ENCODE peak calls at places on chromosome X, in eight cellular contexts. X is CD4-positive, CD25-positive, alpha-beta regulatory T cell; L is body of pancreas; F is heart left ventricle; P is A673; B is upper lobe of right lung; J is breast epithelium; Y is SK-N-SH. E is an unnamed sample. For H3K4me1, the result is how much of the 10 kb centered on the place peaks cover.

GRCh38 chrX:16807976-16808542 is 21.8 kb downstream of the TXLNG start:
- DNase-seq in J (no peak), L (no peak), B (no peak), X (no peak), P (no peak), Y (no peak), F (no peak), E (no peak)

GRCh38 chrX:47293106-47293505 is 60.3 kb downstream of the USP11 start:
- DNase-seq in X (no peak), Y (no peak), F (no peak), B (no peak), L (no peak), J (no peak), P (no peak), E (no peak)

GRCh38 chrX:11427082-11428033 is 134.1 kb downstream of the AMELX start:
- DNase-seq in L (peak), F (peak), J (no peak), P (no peak), Y (peak), B (peak), X (no peak), E (no peak)

GRCh38 chrX:71586929-71587328 is 8.7 kb downstream of the GCNA start:
- DNase-seq in X (no peak), J (no peak), Y (no peak), L (no peak), F (no peak), B (no peak), P (no peak), E (no peak)

GRCh38 chrX:11533211-11533651 is 132.5 kb downstream of the ARHGAP6 start:
- DNase-seq in F (no peak), L (no peak), J (no peak), X (peak), Y (peak), P (peak), B (no peak), E (peak)

GRCh38 chrX:24990585-24990984 is 25.2 kb downstream of the ARX start:
- DNase-seq in B (no peak), X (no peak), J (no peak), L (no peak), Y (no peak), P (peak), F (no peak), E (no peak)

GRCh38 chrX:920234-920799 is 289.7 kb downstream of the SHOX start:
- DNase-seq in X (no peak), P (no peak), J (no peak), L (no peak), B (no peak), F (no peak), Y (no peak), E (no peak)

GRCh38 chrX:65783746-65784145 is 116.3 kb downstream of the MSN start:
- DNase-seq in L (no peak), J (no peak), X (no peak), F (no peak), Y (no peak), P (no peak), B (no peak), E (no peak)

GRCh38 chrX:151821226-151821625 is 86.7 kb downstream of the CNGA2 start:
- DNase-seq in J (no peak), F (no peak), L (no peak), X (no peak), P (no peak), B (no peak), Y (no peak), E (no peak)

GRCh38 chrX:30875957-30876356 is 13.1 kb downstream of the TAB3 start:
- DNase-seq in X (no peak), J (no peak), Y (no peak), P (peak), F (no peak), B (no peak), L (no peak), E (no peak)

GRCh38 chrX:45771560-45772340 is 571.1 kb upstream of the DIPK2B start:
- DNase-seq in X (peak), B (peak), P (peak), J (no peak), L (no peak), Y (no peak), F (no peak), E (peak)

GRCh38 chrX:9285342-9285771 is 179.5 kb upstream of the TBL1X start:
- DNase-seq in F (no peak), L (no peak), X (peak), J (no peak), P (peak), B (no peak), Y (no peak), E (no peak)

GRCh38 chrX:96837808-96838207 is 45.9 kb upstream of the RPA4 start:
- DNase-seq in P (no peak), L (no peak), B (no peak), X (no peak), Y (no peak), F (no peak), J (no peak), E (no peak)

GRCh38 chrX:149539283-149540132 is 1.3 kb upstream of the EOLA1 start:
- DNase-seq in B (peak), J (peak), L (peak), F (peak), X (peak), P (peak), Y (peak), E (peak)

GRCh38 chrX:45850775-45851433 is 650.2 kb upstream of the DIPK2B start:
- DNase-seq in Y (peak), F (peak), L (peak), B (peak), P (peak), X (peak), J (no peak), E (peak)

GRCh38 chrX:41733939-41734338 is 10.0 kb downstream of the GPR82 start:
- DNase-seq in L (no peak), J (no peak), P (no peak), B (no peak), F (no peak), X (peak), Y (no peak), E (peak)

GRCh38 chrX:132728296-132728695 is 230.1 kb downstream of the HS6ST2 start:
- DNase-seq in B (no peak), Y (no peak), X (no peak), F (no peak), P (no peak), L (no peak), J (no peak), E (no peak)

GRCh38 chrX:31036895-31037294 is 34.9 kb downstream of the FTHL17 start:
- DNase-seq in F (peak), L (peak), P (peak), Y (peak), X (peak), J (no peak), B (no peak), E (no peak)

GRCh38 chrX:386239-386767 is 404 bp downstream of the PPP2R3B start:
- DNase-seq in L (peak), F (no peak), B (no peak), X (peak), P (no peak), J (no peak), Y (no peak), E (no peak)

GRCh38 chrX:37331546-37331945 is 17.6 kb upstream of the PRRG1 start:
- DNase-seq in Y (no peak), J (no peak), L (no peak), F (no peak), P (no peak), X (no peak), B (no peak), E (no peak)

GRCh38 chrX:11143931-11144678 is 33.0 kb downstream of the HCCS start:
- DNase-seq in F (peak), B (no peak), P (peak), L (peak), X (peak), J (no peak), Y (peak), E (peak)

GRCh38 chrX:136067946-136068345 is 79.4 kb upstream of the FHL1 start:
- DNase-seq in X (no peak), J (no peak), L (no peak), B (no peak), P (no peak), Y (no peak), F (no peak), E (no peak)

GRCh38 chrX:20224814-20225487 is 41.8 kb downstream of the RPS6KA3 start:
- DNase-seq in B (no peak), J (no peak), F (no peak), P (no peak), L (no peak), Y (no peak), X (peak), E (no peak)

GRCh38 chrX:47562615-47563243 is 1.7 kb downstream of the ARAF start:
- DNase-seq in Y (no peak), J (no peak), F (no peak), X (peak), B (no peak), P (peak), L (no peak), E (no peak)

GRCh38 chrX:7330551-7330950 is 182.6 kb upstream of the PUDP start:
- DNase-seq in B (no peak), L (no peak), X (no peak), J (no peak), Y (no peak), P (no peak), F (no peak), E (no peak)

GRCh38 chrX:134460861-134461218 is 875 bp downstream of the HPRT1 start:
- DNase-seq in X (peak), B (no peak), P (peak), J (no peak), F (no peak), L (no peak), Y (no peak), E (no peak)

GRCh38 chrX:130172127-130172834 is 519 bp downstream of the RAB33A start:
- DNase-seq in X (no peak), F (no peak), B (no peak), L (no peak), J (no peak), Y (peak), P (no peak), E (no peak)
- H3K4me1 ChIP-seq in X (under half), F (under half), B (under half), L (under half), J (under half), Y (under half), P (under half), E (under half)

GRCh38 chrX:39144965-39145364 is 343.7 kb downstream of the MID1IP1 start:
- DNase-seq in X (no peak), L (no peak), P (no peak), J (no peak), B (no peak), F (no peak), Y (no peak), E (no peak)
- H3K4me3 ChIP-seq in X (no peak), L (no peak), P (no peak), J (no peak), B (no peak), F (no peak), Y (no peak), E (no peak)

DNA sequence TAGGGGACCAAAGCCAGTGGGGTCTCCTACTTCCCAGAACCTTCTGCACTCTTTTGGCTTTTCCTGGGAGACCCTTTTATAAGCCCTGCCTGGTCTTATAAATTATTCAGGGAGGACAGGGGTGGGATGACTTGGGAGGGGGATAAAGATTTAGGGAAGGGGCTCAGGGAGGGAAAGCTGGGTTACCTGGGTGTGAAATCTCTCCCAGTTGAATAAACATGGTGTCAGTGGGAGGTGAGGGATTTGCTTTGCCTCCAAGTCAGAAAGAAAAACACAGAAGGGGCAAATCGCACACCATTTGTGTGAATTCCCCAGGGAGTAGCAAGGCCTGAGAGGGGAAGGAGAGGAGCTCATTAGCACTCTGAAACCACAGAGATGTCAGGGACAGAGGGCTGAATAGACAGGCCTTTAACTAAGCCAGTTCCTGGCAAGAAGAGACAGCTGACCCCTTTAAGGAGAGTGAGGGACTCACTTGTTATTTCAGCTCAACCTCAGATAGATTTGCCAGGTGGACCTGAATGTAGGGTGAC is at the start of gene RIPPLY1:
- DNase-seq in L (no peak), F (no peak), P (no peak), B (no peak), X (no peak), J (no peak), Y (no peak), E (no peak)
- H3K4me1 ChIP-seq in L (under half), F (under half), P (under half), B (under half), X (under half), J (under half), Y (under half), E (under half)

GRCh38 chrX:152941328-152942111 is 43.7 kb downstream of the ZNF185 start:
- DNase-seq in L (peak), Y (peak), B (peak), J (peak), P (peak), F (peak), X (peak), E (peak)
- H3K4me3 ChIP-seq in L (peak), Y (peak), B (peak), J (peak), P (peak), F (peak), X (peak), E (peak)

DNA sequence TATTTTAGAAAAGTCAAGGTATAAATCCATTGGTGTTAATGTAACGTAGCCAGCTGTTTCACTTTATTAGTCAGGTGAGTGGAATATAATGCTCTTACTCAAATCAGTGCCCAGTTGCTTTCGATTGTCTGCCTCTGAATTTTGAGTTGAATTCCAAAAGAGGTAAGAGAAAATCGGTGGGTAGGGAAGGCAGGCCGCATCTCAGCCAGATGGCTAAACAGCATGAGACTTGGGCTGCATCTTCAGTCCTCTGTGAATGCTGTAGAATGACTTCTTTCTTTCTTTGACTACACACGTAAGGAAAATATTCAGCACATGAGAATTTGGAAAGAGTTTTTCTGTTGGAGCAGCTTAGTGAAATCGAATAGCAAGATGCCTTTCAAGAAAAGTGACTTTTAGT is 49.5 kb downstream of the TSPAN7 start:
- DNase-seq in X (no peak), P (no peak), Y (no peak), F (no peak), L (no peak), B (no peak), J (no peak), E (no peak)
- H3K4me1 ChIP-seq in X (under half), P (under half), Y (under half), F (under half), L (under half), B (under half), J (under half), E (under half)

E was measured in CD8-positive, alpha-beta memory T cell.